ENCODE peak calls at places on chromosomes 1 and 21, in six cellular contexts. D, F, T, G, Y and C are unnamed samples. For H3K9me3, the result is how much of the 10 kb centered on the place peaks cover.

GRCh38 chr1:221672160-221672762 is 69.6 kb downstream of the DUSP10 start:
- DNase-seq in D (no peak), F (no peak), T (no peak), G (no peak), Y (no peak), C (peak)

GRCh38 chr21:45792682-45793383 is 149.3 kb downstream of the PCBP3 start:
- DNase-seq in D (no peak), F (no peak), T (no peak), G (no peak), Y (no peak), C (no peak)

GRCh38 chr1:214076341-214077035 is 88.7 kb downstream of the PROX1 start:
- DNase-seq in D (no peak), F (no peak), T (no peak), G (no peak), Y (no peak), C (no peak)

GRCh38 chr1:207740224-207740623 is 11.6 kb upstream of the CD46 start:
- DNase-seq in D (no peak), F (no peak), T (no peak), G (no peak), Y (no peak), C (no peak)

GRCh38 chr21:37220433-37220980 is 46.6 kb downstream of the VPS26C start:
- DNase-seq in D (no peak), F (peak), T (no peak), G (no peak), Y (no peak), C (no peak)

GRCh38 chr1:19360026-19360813 is 48.1 kb downstream of the SLC66A1 start:
- DNase-seq in D (no peak), F (no peak), T (no peak), G (no peak), Y (no peak), C (no peak)

GRCh38 chr1:5597991-5598823 is 394.0 kb downstream of the NPHP4 start:
- DNase-seq in D (no peak), F (no peak), T (no peak), G (no peak), Y (no peak), C (no peak)

GRCh38 chr1:242185728-242186127 is 186.8 kb upstream of the MAP1LC3C start:
- DNase-seq in D (no peak), F (no peak), T (no peak), G (no peak), Y (no peak), C (no peak)

GRCh38 chr1:226884116-226884515 is 13.7 kb downstream of the PSEN2 start:
- DNase-seq in D (no peak), F (no peak), T (no peak), G (no peak), Y (no peak), C (no peak)

GRCh38 chr21:46131721-46132651 is 23.4 kb downstream of the FTCD start:
- DNase-seq in D (peak), F (no peak), T (no peak), G (no peak), Y (no peak), C (no peak)

GRCh38 chr1:218462591-218462990 is 117.5 kb downstream of the TGFB2 start:
- DNase-seq in D (no peak), F (no peak), T (no peak), G (no peak), Y (no peak), C (no peak)

GRCh38 chr1:20366076-20366765 is 75.5 kb downstream of the VWA5B1 start:
- DNase-seq in D (no peak), F (no peak), T (no peak), G (no peak), Y (peak), C (no peak)

GRCh38 chr1:33342041-33342723 is 21.3 kb upstream of the A3GALT2 start:
- DNase-seq in D (peak), F (no peak), T (peak), G (no peak), Y (peak), C (peak)

GRCh38 chr1:212718499-212718898 is 18.9 kb upstream of the BATF3 start:
- DNase-seq in D (no peak), F (no peak), T (no peak), G (no peak), Y (no peak), C (no peak)
- TF ChIP-seq CTCF in D (no peak), F (no peak), T (peak), G (no peak), Y (no peak), C (peak)

DNA sequence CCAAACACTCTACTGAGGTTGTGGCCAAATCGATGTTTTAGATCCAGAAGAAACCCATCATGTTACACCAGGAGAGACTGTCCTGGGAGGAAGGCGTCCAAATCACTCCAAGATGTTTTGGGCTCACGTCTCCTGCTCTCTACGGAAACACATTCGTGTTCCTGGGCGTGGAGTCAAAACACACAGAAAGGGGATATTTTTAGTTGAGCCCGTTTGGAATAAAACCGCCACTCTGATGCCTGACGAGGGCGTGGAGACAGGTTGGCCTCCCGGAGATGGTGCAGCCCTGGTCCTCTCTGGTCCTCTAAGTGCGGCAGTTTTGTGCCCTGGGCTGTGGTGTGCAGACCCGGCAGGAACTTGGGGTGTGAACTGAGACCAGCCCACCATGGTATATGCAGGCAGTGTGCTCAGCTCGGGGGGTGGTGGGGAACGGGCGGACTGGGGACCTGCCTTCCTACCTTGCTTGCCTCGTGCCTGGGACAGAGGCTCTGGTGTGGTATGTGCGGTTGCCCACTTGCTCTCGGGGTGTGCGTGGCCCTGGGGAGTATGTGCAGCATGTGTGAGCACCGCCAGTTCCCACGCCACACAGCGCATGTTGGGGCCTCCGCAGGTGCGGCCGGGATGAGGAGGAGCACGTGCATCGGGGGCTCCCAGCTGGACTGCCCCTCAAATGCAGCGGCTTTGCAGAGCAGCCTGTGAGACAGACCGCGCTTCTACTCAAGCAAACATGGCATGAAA is 93.1 kb upstream of the ACTRT2 start:
- DNase-seq in D (no peak), F (no peak), T (no peak), G (peak), Y (no peak), C (no peak)
- H3K9me3 ChIP-seq in D (under half), F (under half), T (under half), G (under half), Y (under half), C (half or more)

DNA sequence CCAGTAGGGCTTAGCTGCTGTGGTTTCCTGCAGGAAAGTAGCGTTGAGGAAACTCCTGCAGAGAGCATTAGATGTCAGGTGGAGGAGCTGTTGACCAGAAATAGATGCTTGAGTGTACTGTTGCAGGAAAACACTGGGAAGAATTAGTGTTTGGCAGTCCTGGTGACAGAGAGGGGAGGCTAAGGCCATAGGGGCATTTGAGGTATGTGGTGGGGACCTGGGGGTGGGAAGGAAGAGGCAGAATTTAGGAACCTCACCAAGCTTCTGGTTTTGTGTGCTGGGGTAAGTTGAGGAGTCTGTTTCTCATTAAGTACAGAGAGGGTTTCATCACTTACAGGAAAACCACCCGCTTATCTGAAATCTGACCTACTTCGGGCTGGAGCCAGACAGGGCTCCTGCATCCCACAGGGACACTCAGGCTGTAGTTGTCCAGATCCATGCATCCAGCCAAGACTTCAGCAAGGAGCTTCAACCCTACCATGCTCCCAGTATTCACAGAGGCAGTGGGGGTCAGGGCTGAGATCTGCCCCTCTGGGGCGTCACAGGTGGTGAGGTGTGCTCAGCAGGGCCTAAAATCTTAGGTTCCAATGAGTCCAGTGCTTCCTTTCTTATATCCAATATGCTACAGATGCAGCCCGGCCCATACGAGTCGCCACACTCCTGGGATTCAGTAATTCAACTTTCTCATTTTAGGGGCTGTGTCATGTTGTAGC is 15.1 kb downstream of the SH2D2A start:
- DNase-seq in D (no peak), F (no peak), T (no peak), G (no peak), Y (no peak), C (no peak)
- TF ChIP-seq CTCF in D (no peak), F (no peak), T (peak), G (no peak), Y (no peak), C (peak)

DNA sequence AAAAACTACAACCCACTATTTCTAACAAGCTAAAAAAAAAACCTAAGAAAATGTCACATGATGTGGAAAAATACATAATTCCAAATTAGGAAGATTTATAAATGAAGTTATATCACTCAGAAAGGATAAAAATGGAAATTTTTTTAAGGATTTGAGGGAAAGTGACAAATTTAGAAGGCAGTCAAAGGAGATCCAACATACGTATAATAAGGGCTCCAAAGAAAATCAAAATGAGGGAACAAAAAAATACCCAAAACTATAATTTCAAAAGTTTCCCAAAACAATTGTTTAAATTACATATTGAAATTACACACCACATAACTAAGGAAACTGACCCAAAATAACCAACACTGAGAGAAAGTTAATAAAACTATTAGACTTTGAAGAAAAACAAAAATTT is 381.1 kb upstream of the KAZN start:
- DNase-seq in D (no peak), F (no peak), T (no peak), G (no peak), Y (no peak), C (no peak)
- H3K9me3 ChIP-seq in D (under half), F (under half), T (under half), G (under half), Y (under half), C (under half)